ENCODE peak calls at places on chromosomes 4 and X, in eight cellular contexts. N is mucosa of descending colon, H is HCT116, M is colonic mucosa, J is tibial artery, T is fibroblast of mammary gland, X is lower lobe of right lung, A is fibroblast of lung. I is an unnamed sample.

GRCh38 chrX:149527705-149528104 is 13.1 kb upstream of the EOLA1 start:
- DNase-seq in X (no peak), M (no peak), A (no peak), T (peak), H (no peak), J (no peak), N (peak), I (peak)

GRCh38 chr4:164937576-164938270 is 39.7 kb downstream of the TRIM61 start:
- DNase-seq in J (no peak), H (no peak), X (no peak), N (peak), T (peak), A (no peak), M (no peak), I (peak)

GRCh38 chr4:168076989-168077725 is 15.2 kb upstream of the ANXA10 start:
- DNase-seq in M (peak), X (no peak), T (peak), A (peak), N (peak), H (peak), J (no peak), I (peak)

GRCh38 chr4:82561745-82562552 is at the start of gene TMEM150C:
- DNase-seq in M (peak), N (peak), J (no peak), T (peak), X (no peak), A (peak), H (no peak), I (peak)

GRCh38 chr4:121676388-121677075 is 20.2 kb downstream of the ANXA5 start:
- DNase-seq in A (no peak), N (no peak), M (no peak), T (no peak), H (no peak), X (no peak), J (no peak), I (no peak)

GRCh38 chrX:136710324-136710951 is 62.5 kb downstream of the CD40LG start:
- DNase-seq in N (no peak), T (peak), H (no peak), M (no peak), A (peak), X (no peak), J (no peak), I (peak)

GRCh38 chr4:82569727-82570126 is 7.9 kb upstream of the TMEM150C start:
- DNase-seq in J (no peak), T (no peak), N (no peak), M (no peak), X (no peak), H (no peak), A (no peak), I (no peak)

GRCh38 chrX:77785746-77786548 is at the start of gene ATRX:
- DNase-seq in T (peak), J (peak), X (peak), A (peak), N (peak), H (peak), M (peak), I (peak)

GRCh38 chr4:185203380-185204237 is at the start of gene CFAP97:
- DNase-seq in J (peak), M (peak), A (peak), N (peak), T (peak), H (peak), X (peak), I (peak)

GRCh38 chrX:40050532-40050931 is 47.2 kb downstream of the BCOR start:
- DNase-seq in M (no peak), T (no peak), X (no peak), N (no peak), J (no peak), H (no peak), A (no peak), I (no peak)

GRCh38 chr4:88803600-88804096 is 106.0 kb upstream of the NAP1L5 start:
- DNase-seq in H (no peak), N (peak), M (peak), J (peak), A (peak), T (peak), X (no peak), I (peak)

GRCh38 chr4:89518259-89518658 is 210.7 kb upstream of the GPRIN3 start:
- DNase-seq in N (no peak), A (no peak), M (no peak), X (no peak), J (no peak), T (no peak), H (no peak), I (no peak)

GRCh38 chr4:129515356-129515755 is 419.4 kb downstream of the C4orf33 start:
- DNase-seq in H (no peak), N (no peak), T (no peak), M (no peak), J (no peak), X (no peak), A (no peak), I (no peak)

GRCh38 chr4:91171217-91171616 is 1044.0 kb downstream of the CCSER1 start:
- DNase-seq in H (no peak), X (no peak), M (no peak), J (no peak), A (peak), T (no peak), N (no peak), I (peak)

GRCh38 chr4:53004497-53005148 is 142.5 kb downstream of the RASL11B start:
- DNase-seq in T (no peak), X (no peak), A (no peak), H (no peak), M (no peak), N (no peak), J (no peak), I (no peak)

GRCh38 chrX:104329731-104330130 is 75.0 kb upstream of the ESX1 start:
- DNase-seq in T (no peak), M (no peak), H (no peak), N (no peak), A (no peak), X (no peak), J (no peak), I (no peak)

GRCh38 chr4:82469776-82470345 is 39.5 kb downstream of the ENOPH1 start:
- DNase-seq in H (no peak), T (peak), N (no peak), A (peak), X (no peak), M (no peak), J (no peak), I (peak)

GRCh38 chr4:172675232-172675631 is 493.4 kb upstream of the GALNT7 start:
- DNase-seq in T (no peak), N (no peak), H (no peak), J (no peak), X (no peak), M (no peak), A (no peak), I (no peak)
- TF ChIP-seq CTCF in T (no peak), N (no peak), H (no peak), J (no peak), X (no peak), M (no peak), A (no peak), I (no peak)

GRCh38 chr4:105246712-105247111 is 100.0 kb downstream of the TET2 start:
- DNase-seq in H (no peak), A (peak), X (no peak), N (no peak), T (peak), M (no peak), J (no peak), I (peak)
- H3K4me3 ChIP-seq in H (no peak), A (no peak), X (no peak), N (no peak), T (no peak), M (no peak), J (no peak), I (no peak)

GRCh38 chrX:41758391-41758790 is 34.4 kb downstream of the GPR82 start:
- DNase-seq in T (no peak), M (no peak), J (no peak), X (no peak), A (no peak), N (no peak), H (no peak), I (no peak)
- TF ChIP-seq CTCF in T (no peak), M (no peak), J (no peak), X (no peak), A (no peak), N (no peak), H (no peak), I (no peak)

GRCh38 chr4:57098415-57098814 is 11.8 kb downstream of the IGFBP7 start:
- DNase-seq in N (no peak), H (no peak), T (no peak), M (no peak), J (no peak), A (no peak), X (no peak), I (no peak)
- H3K4me3 ChIP-seq in N (no peak), H (no peak), T (no peak), M (no peak), J (no peak), A (no peak), X (no peak), I (no peak)

DNA sequence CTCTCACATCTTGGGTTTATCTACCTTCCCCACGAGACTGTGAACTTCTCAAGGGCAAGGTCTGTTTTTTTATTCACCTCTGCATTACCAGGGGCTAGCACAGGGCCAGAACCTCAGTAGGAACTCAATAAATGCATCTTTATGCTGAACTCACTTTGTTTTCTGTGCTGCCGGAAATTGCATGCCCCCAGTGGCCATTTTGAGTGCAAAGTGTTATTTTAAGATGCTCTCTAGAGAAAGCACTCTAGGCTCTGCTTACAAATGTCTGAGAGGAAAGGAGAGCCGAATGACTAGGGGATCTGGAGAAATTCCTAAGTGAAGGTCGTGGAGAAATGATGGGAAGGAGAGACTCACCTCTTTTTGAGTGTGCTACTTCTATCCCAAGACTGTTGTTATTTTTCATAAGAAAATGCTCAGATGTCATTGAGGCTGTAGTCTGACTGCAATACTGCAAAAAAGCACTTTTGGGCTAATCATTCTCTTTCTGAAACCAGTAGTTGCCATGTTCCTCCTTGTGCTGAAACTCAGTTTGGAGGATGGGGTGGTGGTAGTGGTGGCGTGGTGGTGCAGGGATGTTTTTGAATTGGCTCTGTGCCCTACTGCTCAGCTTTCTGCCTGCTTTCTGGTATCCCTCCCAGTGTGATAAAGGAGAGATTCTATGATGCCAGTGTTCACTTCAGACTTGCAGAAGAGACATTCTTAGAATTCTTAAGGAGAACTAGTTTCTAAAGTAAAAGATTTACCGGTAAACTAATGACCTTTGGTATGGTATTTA is 41.3 kb downstream of the DOCK11 start:
- DNase-seq in X (no peak), A (peak), J (no peak), T (peak), N (no peak), M (no peak), H (no peak), I (peak)
- TF ChIP-seq CTCF in X (no peak), A (peak), J (no peak), T (peak), N (no peak), M (no peak), H (no peak), I (no peak)

GRCh38 chr4:169976951-169977350 is 49.2 kb downstream of the MFAP3L start:
- DNase-seq in M (no peak), N (no peak), H (no peak), J (no peak), A (no peak), X (no peak), T (no peak), I (no peak)
- H3K4me3 ChIP-seq in M (no peak), N (no peak), H (no peak), J (no peak), A (no peak), X (no peak), T (no peak), I (no peak)

DNA sequence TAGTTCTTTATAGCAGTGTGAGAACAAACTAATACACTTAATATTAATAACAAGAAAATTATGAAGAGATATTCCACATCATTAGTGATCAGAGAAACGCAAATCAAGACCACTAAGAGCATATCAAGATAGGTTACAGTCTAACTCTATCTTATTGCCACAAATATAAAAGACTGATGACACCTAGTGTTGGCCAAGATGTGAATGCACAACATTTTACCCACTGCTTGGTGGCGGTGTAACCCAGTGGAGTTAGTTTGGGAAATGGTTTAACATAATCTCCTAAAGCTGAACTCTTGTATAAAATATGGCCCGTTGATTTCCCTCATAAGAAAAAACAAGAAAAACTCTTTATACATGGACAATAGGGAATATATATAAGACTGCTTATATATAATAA is 92.4 kb downstream of the SLITRK2 start:
- DNase-seq in N (no peak), H (no peak), M (no peak), J (no peak), X (no peak), T (no peak), A (no peak), I (no peak)
- TF ChIP-seq CTCF in N (no peak), H (no peak), M (no peak), J (no peak), X (no peak), T (no peak), A (no peak), I (no peak)